ENCODE peak calls at places on chromosome 5, in ten cellular contexts. J is SK-N-SH; Q is CD4-positive, alpha-beta memory T cell; M is fibroblast of mammary gland; P is breast epithelium; R is IMR-90; Z is lower leg skin; O is cardiac fibroblast; H is small intestine; D is cardiac muscle cell. W is an unnamed sample.

GRCh38 chr5:135367070-135367469 is 32.0 kb downstream of the MACROH2A1 start:
- DNase-seq in J (no peak), Q (no peak), M (no peak), P (no peak), R (peak), Z (no peak), O (no peak), H (no peak), D (no peak), W (no peak)

GRCh38 chr5:154701181-154701580 is 54.0 kb upstream of the LARP1 start:
- DNase-seq in J (no peak), Q (no peak), M (no peak), P (no peak), R (no peak), Z (no peak), O (no peak), H (no peak), D (no peak), W (no peak)

GRCh38 chr5:10825897-10826644 is 65.0 kb upstream of the DAP start:
- DNase-seq in J (no peak), Q (no peak), M (no peak), P (no peak), R (no peak), Z (no peak), O (no peak), H (no peak), D (no peak), W (no peak)

GRCh38 chr5:148457183-148457620 is 73.4 kb downstream of the FBXO38 start:
- DNase-seq in J (peak), Q (peak), M (no peak), P (no peak), R (no peak), Z (no peak), O (no peak), H (peak), D (peak), W (no peak)

GRCh38 chr5:145854651-145855258 is 18.1 kb downstream of the GRXCR2 start:
- DNase-seq in J (no peak), Q (no peak), M (peak), P (no peak), R (peak), Z (no peak), O (peak), H (peak), D (no peak), W (peak)

GRCh38 chr5:39224196-39224754 is 4.9 kb upstream of the FYB1 start:
- DNase-seq in J (no peak), Q (no peak), M (peak), P (no peak), R (peak), Z (no peak), O (peak), H (peak), D (no peak), W (peak)

GRCh38 chr5:155293605-155294178 is 280.1 kb downstream of the KIF4B start:
- DNase-seq in J (peak), Q (no peak), M (no peak), P (no peak), R (no peak), Z (no peak), O (no peak), H (no peak), D (peak), W (no peak)

GRCh38 chr5:177431317-177432142 is 5.1 kb downstream of the GRK6 start:
- DNase-seq in J (no peak), Q (peak), M (no peak), P (no peak), R (no peak), Z (no peak), O (no peak), H (peak), D (no peak), W (no peak)

GRCh38 chr5:178348356-178349146 is 115.9 kb upstream of the PHYKPL start:
- DNase-seq in J (peak), Q (no peak), M (no peak), P (no peak), R (no peak), Z (no peak), O (no peak), H (no peak), D (no peak), W (no peak)

GRCh38 chr5:91311697-91312501 is 71.2 kb downstream of the ARRDC3 start:
- DNase-seq in J (peak), Q (peak), M (peak), P (no peak), R (peak), Z (peak), O (peak), H (peak), D (no peak), W (peak)

GRCh38 chr5:53092242-53092641 is 17.3 kb downstream of the MOCS2 start:
- DNase-seq in J (no peak), Q (no peak), M (no peak), P (no peak), R (no peak), Z (no peak), O (no peak), H (no peak), D (no peak), W (no peak)

GRCh38 chr5:2149196-2149541 is 266.4 kb upstream of the IRX4 start:
- DNase-seq in J (no peak), Q (no peak), M (peak), P (no peak), R (no peak), Z (no peak), O (peak), H (peak), D (no peak), W (peak)

GRCh38 chr5:125655156-125655555 is 768.1 kb upstream of the GRAMD2B start:
- DNase-seq in J (no peak), Q (no peak), M (no peak), P (no peak), R (no peak), Z (no peak), O (no peak), H (no peak), D (no peak), W (peak)

GRCh38 chr5:40736103-40736875 is 19.5 kb downstream of the TTC33 start:
- DNase-seq in J (peak), Q (peak), M (peak), P (no peak), R (peak), Z (no peak), O (peak), H (peak), D (peak), W (peak)

GRCh38 chr5:82396871-82397514 is 118.8 kb upstream of the RPS23 start:
- DNase-seq in J (peak), Q (no peak), M (peak), P (peak), R (peak), Z (peak), O (peak), H (peak), D (peak), W (peak)

GRCh38 chr5:130141689-130142320 is 237.5 kb downstream of the CHSY3 start:
- DNase-seq in J (peak), Q (no peak), M (peak), P (no peak), R (no peak), Z (no peak), O (peak), H (peak), D (peak), W (peak)

GRCh38 chr5:167582916-167583315 is 708.5 kb upstream of the WWC1 start:
- DNase-seq in J (no peak), Q (no peak), M (peak), P (no peak), R (peak), Z (no peak), O (peak), H (no peak), D (no peak), W (peak)

GRCh38 chr5:122929001-122929400 is 83.6 kb downstream of the SNX24 start:
- DNase-seq in J (no peak), Q (no peak), M (no peak), P (no peak), R (no peak), Z (no peak), O (no peak), H (no peak), D (no peak), W (no peak)

GRCh38 chr5:150190987-150191386 is 1.1 kb downstream of the SLC6A7 start:
- DNase-seq in J (no peak), Q (no peak), M (no peak), P (no peak), R (no peak), Z (no peak), O (no peak), H (no peak), D (no peak), W (no peak)
- H3K4me3 ChIP-seq in J (no peak), Q (no peak), M (no peak), P (no peak), R (no peak), Z (no peak), O (no peak), H (no peak), D (no peak), W (no peak)

GRCh38 chr5:74239268-74239667 is 401.3 kb downstream of the ENC1 start:
- DNase-seq in J (no peak), Q (no peak), M (no peak), P (no peak), R (no peak), Z (no peak), O (no peak), H (no peak), D (no peak), W (no peak)

GRCh38 chr5:74242516-74242915 is 398.0 kb downstream of the ENC1 start:
- DNase-seq in J (no peak), Q (no peak), M (no peak), P (no peak), R (no peak), Z (no peak), O (no peak), H (no peak), D (no peak), W (no peak)

GRCh38 chr5:74243634-74244033 is 396.9 kb downstream of the ENC1 start:
- DNase-seq in J (no peak), Q (no peak), M (peak), P (no peak), R (no peak), Z (no peak), O (peak), H (no peak), D (no peak), W (peak)

GRCh38 chr5:74241751-74242140 is 398.8 kb downstream of the ENC1 start:
- DNase-seq in J (no peak), Q (no peak), M (no peak), P (no peak), R (peak), Z (no peak), O (peak), H (no peak), D (no peak), W (no peak)

DNA sequence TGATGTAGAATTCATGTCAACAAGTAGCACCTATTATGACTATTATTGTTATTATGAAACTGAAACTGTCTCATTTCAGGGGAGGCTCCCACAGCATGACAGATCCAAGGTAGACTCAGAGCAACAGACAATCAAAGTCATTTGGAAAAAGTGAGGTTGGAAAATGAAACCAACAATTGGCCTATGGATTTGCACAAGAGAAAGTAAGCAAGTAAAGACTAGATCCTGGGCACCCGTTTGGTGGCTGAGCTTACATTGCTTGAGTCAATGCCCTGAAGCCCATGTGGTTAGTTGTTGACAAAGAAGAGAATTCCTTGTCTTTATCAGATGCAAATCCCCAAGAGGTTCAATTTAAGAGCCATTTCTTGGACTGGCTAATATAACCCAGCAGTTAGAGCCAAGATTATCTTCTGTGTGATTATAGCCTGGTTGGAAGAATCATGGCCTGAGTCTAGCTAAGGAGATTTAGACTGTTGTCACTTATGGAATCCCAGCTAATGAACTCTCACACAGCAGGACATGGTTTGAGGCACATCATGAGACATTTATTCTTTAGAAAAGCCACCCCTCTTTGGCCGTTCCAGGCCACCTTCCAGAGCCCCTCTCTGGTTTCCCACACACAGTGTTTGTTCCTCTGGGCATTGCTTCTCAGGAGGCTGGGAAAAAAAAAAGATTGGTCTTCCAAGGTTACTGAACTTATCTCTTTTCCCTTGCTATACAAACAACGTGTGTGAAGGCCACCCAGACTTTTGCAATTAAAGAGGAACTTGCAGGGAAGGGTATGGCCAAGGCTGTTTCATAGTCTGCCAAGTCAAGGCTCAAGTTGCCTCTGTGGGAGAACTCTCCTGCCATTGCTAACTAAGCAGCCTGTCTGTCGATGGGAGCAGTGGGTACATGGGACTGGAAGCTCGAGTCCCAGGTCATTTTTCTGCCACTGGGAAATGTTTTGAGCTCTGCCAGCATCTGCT is 399.5 kb downstream of the ENC1 start:
- DNase-seq in J (no peak), Q (no peak), M (no peak), P (no peak), R (no peak), Z (no peak), O (peak), H (peak), D (no peak), W (no peak)
- H3K4me3 ChIP-seq in J (no peak), Q (no peak), M (no peak), P (no peak), R (no peak), Z (no peak), O (no peak), H (no peak), D (no peak), W (no peak)

DNA sequence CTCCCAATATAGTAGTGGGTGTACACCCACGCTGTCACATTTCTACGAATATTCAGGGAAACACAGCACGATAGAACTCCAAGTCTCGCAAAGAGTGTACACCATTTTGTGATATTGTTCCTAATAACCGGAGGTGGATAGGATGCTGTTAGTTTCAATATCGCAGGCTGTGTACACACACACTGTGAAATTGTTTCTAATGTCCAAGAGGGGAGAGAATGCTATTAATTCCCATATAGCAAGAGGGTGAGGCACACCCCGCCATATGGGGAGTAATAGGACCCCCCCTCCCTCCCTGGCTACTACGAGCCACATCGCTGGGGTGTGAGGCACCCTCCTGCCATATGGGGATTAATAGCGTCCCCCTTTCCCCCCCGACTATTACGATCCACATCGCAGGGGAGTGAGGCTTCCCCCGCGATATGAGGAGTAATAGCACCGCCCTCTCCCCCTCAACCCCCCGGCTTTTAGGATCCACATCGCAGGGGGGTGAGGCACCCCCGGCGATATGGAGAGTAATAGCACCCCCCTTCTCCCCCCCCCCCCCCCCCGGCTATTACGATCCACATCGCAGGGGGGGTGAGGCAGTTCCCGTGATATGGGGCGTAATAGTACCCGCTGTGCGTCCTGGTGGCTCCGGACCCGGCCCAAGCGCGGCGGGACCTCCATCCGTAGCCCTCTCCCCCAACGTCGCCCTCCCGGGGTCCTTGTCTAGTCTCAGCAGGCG is 565 bp upstream of the STK32A start:
- DNase-seq in J (no peak), Q (no peak), M (no peak), P (no peak), R (no peak), Z (no peak), O (no peak), H (no peak), D (no peak), W (no peak)
- H3K4me3 ChIP-seq in J (peak), Q (no peak), M (peak), P (peak), R (peak), Z (peak), O (peak), H (no peak), D (peak), W (peak)

GRCh38 chr5:37683072-37683471 is 156.8 kb downstream of the GDNF start:
- DNase-seq in J (no peak), Q (no peak), M (no peak), P (no peak), R (no peak), Z (no peak), O (no peak), H (no peak), D (no peak), W (no peak)
- H3K4me3 ChIP-seq in J (no peak), Q (no peak), M (no peak), P (no peak), R (no peak), Z (no peak), O (no peak), H (no peak), D (no peak), W (no peak)